ENCODE peak calls at places on chromosomes 1 and 21, in four cellular contexts. N is IMR-90, C is H9, X is H1. M is an unnamed sample.

GRCh38 chr1:29893036-29893723 is 656.9 kb downstream of the PTPRU start:
- DNase-seq in C (peak; percentile 77), X (no peak), N (no peak), M (peak; percentile 46)

GRCh38 chr1:162985816-162986215 is 83.3 kb upstream of the RGS4 start:
- DNase-seq in N (peak; percentile 67), C (no peak), X (no peak), M (no peak)

GRCh38 chr1:246582301-246583055 is 16.2 kb downstream of the CNST start:
- DNase-seq in C (no peak), N (no peak), X (no peak), M (no peak)

GRCh38 chr1:21344750-21345443 is 54.6 kb upstream of the ECE1 start:
- DNase-seq in X (peak; percentile 65), C (no peak), N (no peak), M (no peak)

GRCh38 chr1:81231729-81232038 is 569.0 kb upstream of the ADGRL2 start:
- DNase-seq in N (peak; percentile 11), C (no peak), X (no peak), M (no peak)

GRCh38 chr1:118396824-118397530 is 211.9 kb upstream of the SPAG17 start:
- DNase-seq in N (no peak), C (no peak), X (no peak), M (no peak)

GRCh38 chr1:202812176-202813026 is 1.6 kb downstream of the PCAT6 start:
- DNase-seq in N (no peak), C (no peak), X (peak; percentile 55), M (peak; percentile 71)

GRCh38 chr1:181801617-181802016 is 259.9 kb downstream of the ZNF648 start:
- DNase-seq in X (no peak), N (no peak), C (no peak), M (no peak)

GRCh38 chr1:47227370-47228232 is 4.4 kb downstream of the TAL1 start:
- DNase-seq in N (no peak), C (no peak), X (no peak), M (no peak)

GRCh38 chr1:232555581-232556189 is 74.2 kb downstream of the SIPA1L2 start:
- DNase-seq in C (no peak), N (peak; percentile 67), X (no peak), M (peak; percentile 67)

GRCh38 chr1:158035976-158036583 is 42.6 kb downstream of the KIRREL1 start:
- DNase-seq in N (peak; percentile 68), C (no peak), X (no peak), M (no peak)

GRCh38 chr1:225462714-225463574 is 35.1 kb upstream of the LBR start:
- DNase-seq in N (no peak), X (no peak), C (no peak), M (no peak)

GRCh38 chr1:150073516-150073915 is 5.9 kb downstream of the VPS45 start:
- DNase-seq in N (no peak), C (no peak), X (no peak), M (no peak)

GRCh38 chr1:55045430-55045829 is 6.1 kb downstream of the PCSK9 start:
- DNase-seq in C (no peak), X (no peak), N (no peak), M (no peak)

GRCh38 chr1:170030212-170030611 is 44.3 kb downstream of the KIFAP3 start:
- DNase-seq in N (no peak), C (no peak), X (no peak), M (no peak)

GRCh38 chr1:161198206-161198876 is 513 bp downstream of the ADAMTS4 start:
- DNase-seq in C (peak; percentile 83), N (no peak), X (peak; percentile 78), M (peak; percentile 86)

GRCh38 chr1:9426291-9426711 is 113.0 kb upstream of the SLC25A33 start:
- DNase-seq in X (no peak), C (no peak), N (no peak), M (no peak)

GRCh38 chr1:210143465-210144062 is 89.0 kb upstream of the SERTAD4 start:
- DNase-seq in C (peak; percentile 34), N (peak; percentile 68), X (peak; percentile 77), M (peak; percentile 62)

GRCh38 chr1:202154766-202155477 is 5.5 kb downstream of the PTPN7 start:
- DNase-seq in C (peak; percentile 84), X (peak; percentile 77), N (peak; percentile 76), M (peak; percentile 94)

GRCh38 chr1:84782311-84782771 is 92.1 kb upstream of the SSX2IP start:
- DNase-seq in N (peak; percentile 17), X (peak; percentile 98), C (peak; percentile 89), M (peak; percentile 84)

GRCh38 chr1:37158113-37158749 is 123.9 kb upstream of the GRIK3 start:
- DNase-seq in N (no peak), C (no peak), X (peak; percentile 14), M (no peak)

GRCh38 chr1:181104790-181105133 is 16.3 kb downstream of the IER5 start:
- DNase-seq in X (no peak), N (no peak), C (peak; percentile 76), M (peak; percentile 88)

GRCh38 chr1:245177071-245177900 is 22.5 kb downstream of the KIF26B start:
- DNase-seq in X (no peak), N (no peak), C (no peak), M (no peak)

GRCh38 chr1:119146466-119146865 is 6.0 kb upstream of the WARS2 start:
- DNase-seq in X (no peak), C (no peak), N (no peak), M (no peak)

GRCh38 chr1:54077359-54077758 is 24.0 kb downstream of the TCEANC2 start:
- DNase-seq in X (no peak), N (no peak), C (no peak), M (no peak)

DNA sequence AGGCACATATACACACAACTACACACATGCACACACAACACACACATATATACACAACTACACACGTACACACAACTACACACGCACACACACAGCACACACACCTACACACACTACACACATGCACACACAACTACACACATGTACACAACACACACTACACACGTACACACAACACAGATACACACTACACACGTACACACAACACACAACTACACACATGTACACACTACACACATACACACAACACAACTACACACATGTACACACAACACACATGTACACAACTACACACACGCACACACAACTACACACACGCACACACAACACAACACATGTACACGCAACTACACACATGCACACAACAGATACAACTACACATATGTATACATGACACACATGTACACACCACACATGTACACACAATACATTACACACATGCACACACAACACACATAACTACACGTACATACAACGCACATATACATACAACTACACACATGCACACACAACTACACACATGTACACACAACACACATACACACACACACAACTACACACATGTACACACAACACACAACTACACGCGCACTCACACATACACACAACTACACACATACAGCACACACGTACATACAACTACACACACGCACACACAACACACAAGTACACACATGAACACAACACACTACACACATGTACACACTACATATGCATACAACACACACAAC is 318.2 kb downstream of the CAMTA1 start:
- DNase-seq in N (no peak), C (no peak), X (no peak), M (peak; percentile 60)
- H4K5ac ChIP-seq in N (no peak overlapping the region), C (no peak overlapping the region), X (no peak overlapping the region), M (no peak overlapping the region)

GRCh38 chr1:234593109-234593508 is 16.9 kb downstream of the IRF2BP2 start:
- DNase-seq in N (no peak), X (no peak), C (no peak), M (no peak)
- H4K5ac ChIP-seq in N (no peak overlapping the region), X (no peak overlapping the region), C (no peak overlapping the region), M (no peak overlapping the region)

DNA sequence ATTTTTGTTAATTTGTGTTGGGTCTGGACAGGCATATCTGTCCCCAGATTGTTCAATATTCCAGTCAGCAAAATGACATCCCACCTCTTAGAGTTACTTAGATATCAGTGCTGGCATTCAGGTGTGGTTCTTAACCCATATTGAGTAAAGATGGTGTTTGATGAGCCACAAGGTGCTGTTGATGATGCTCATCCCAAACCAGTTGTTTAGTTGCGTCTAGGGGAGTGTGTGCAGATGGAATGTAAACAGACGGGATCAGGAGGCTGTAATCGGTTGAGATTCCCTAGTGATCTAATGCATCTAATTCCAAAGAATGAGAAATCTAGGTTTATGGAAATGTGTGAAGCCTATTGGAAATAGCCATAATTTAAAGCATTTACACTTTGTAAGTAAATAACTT is 1.1 kb downstream of the HOOK1 start:
- DNase-seq in X (no peak), C (no peak), N (no peak), M (peak; percentile 32)
- H4K5ac ChIP-seq in X (no peak overlapping the region), C (no peak overlapping the region), N (no peak overlapping the region), M (no peak overlapping the region)

GRCh38 chr21:31682625-31683024 is 23.1 kb downstream of the SOD1 start:
- DNase-seq in N (peak; percentile 52), C (no peak), X (no peak), M (no peak)
- H4K5ac ChIP-seq in N (no peak overlapping the region), C (no peak overlapping the region), X (no peak overlapping the region), M (no peak overlapping the region)

GRCh38 chr1:236603896-236604217 is 459 bp downstream of the HEATR1 start:
- DNase-seq in X (no peak), C (no peak), N (peak; percentile 49), M (peak; percentile 39)
- H4K5ac ChIP-seq in X (no peak overlapping the region), C (no peak overlapping the region), N (peak overlapping the region; percentile 29), M (no peak overlapping the region)

M was measured in mesendoderm.